ENCODE peak calls at places on chromosomes 16 and 17, in ten cellular contexts. A, C, E, U, Y, Q, S, X, K and V are unnamed samples.

GRCh38 chr17:57975044-57975443 is 13.0 kb downstream of the VEZF1 start:
- ATAC-seq in S (no peak), K (no peak), Y (peak; percentile 77), A (no peak), X (peak; percentile 94), C (peak; percentile 80), Q (peak; percentile 92), E (no peak), U (peak; percentile 36), V (no peak)

GRCh38 chr17:51427259-51428255 is 167.2 kb downstream of the UTP18 start:
- ATAC-seq in E (peak; percentile 93), U (no peak), K (peak; percentile 88), A (peak; percentile 90), Q (no peak), S (peak; percentile 77), Y (no peak), X (peak; percentile 35), C (no peak), V (no peak)

GRCh38 chr16:17469011-17469741 is 1.6 kb downstream of the XYLT1 start:
- ATAC-seq in U (no peak), Q (no peak), E (no peak), Y (peak; percentile 9), C (no peak), S (no peak), X (peak; percentile 5), K (no peak), A (no peak), V (no peak)

GRCh38 chr16:672851-673250 is 2.6 kb upstream of the RHBDL1 start:
- ATAC-seq in S (no peak), X (no peak), U (no peak), K (no peak), A (no peak), C (no peak), Y (no peak), E (no peak), Q (no peak), V (no peak)

GRCh38 chr17:77968788-77969187 is 10.3 kb downstream of the TNRC6C start:
- ATAC-seq in Q (no peak), X (no peak), E (no peak), U (peak; percentile 76), S (no peak), C (no peak), A (no peak), Y (no peak), K (no peak), V (no peak)

GRCh38 chr16:77043076-77043475 is 147.9 kb upstream of the MON1B start:
- ATAC-seq in E (no peak), U (no peak), K (no peak), Q (no peak), S (no peak), Y (no peak), A (no peak), C (no peak), X (peak; percentile 77), V (no peak)

GRCh38 chr17:12963505-12963904 is 54.3 kb downstream of the ELAC2 start:
- ATAC-seq in Y (peak; percentile 30), Q (no peak), C (no peak), K (no peak), U (peak; percentile 14), E (no peak), A (no peak), S (no peak), X (no peak), V (no peak)

GRCh38 chr16:66240565-66240964 is 125.9 kb upstream of the CDH5 start:
- ATAC-seq in K (no peak), C (no peak), Y (no peak), S (no peak), X (no peak), A (no peak), U (peak; percentile 67), E (no peak), Q (no peak), V (no peak)

GRCh38 chr17:21304091-21304490 is 19.6 kb downstream of the MAP2K3 start:
- ATAC-seq in C (peak; percentile 4), E (no peak), Y (no peak), X (no peak), A (no peak), Q (no peak), K (no peak), S (no peak), U (no peak), V (no peak)

GRCh38 chr16:19523559-19524355 is at the start of gene CCP110:
- ATAC-seq in A (peak; percentile 90), Y (peak; percentile 94), E (peak; percentile 90), X (peak; percentile 84), S (peak; percentile 93), K (peak; percentile 86), U (peak; percentile 95), C (peak; percentile 92), Q (peak; percentile 84), V (peak; percentile 91)

GRCh38 chr16:78035012-78035411 is 12.7 kb downstream of the CLEC3A start:
- ATAC-seq in X (no peak), Q (no peak), C (no peak), K (no peak), E (no peak), U (peak; percentile 55), A (no peak), S (no peak), Y (no peak), V (no peak)

GRCh38 chr16:22955461-22956145 is 141.6 kb downstream of the HS3ST2 start:
- ATAC-seq in K (no peak), Y (no peak), U (no peak), Q (no peak), X (no peak), C (no peak), E (no peak), S (no peak), A (no peak), V (no peak)

GRCh38 chr16:20674684-20675487 is 22.6 kb downstream of the ACSM1 start:
- ATAC-seq in U (peak; percentile 55), Q (peak; percentile 47), Y (peak; percentile 56), C (peak; percentile 46), S (no peak), E (peak; percentile 15), K (no peak), X (peak; percentile 42), A (no peak), V (peak; percentile 34)

GRCh38 chr16:72986011-72986410 is 61.9 kb downstream of the ZFHX3 start:
- ATAC-seq in E (no peak), C (peak; percentile 45), Y (peak; percentile 55), X (no peak), S (no peak), U (peak; percentile 74), Q (peak; percentile 14), A (no peak), K (no peak), V (no peak)

GRCh38 chr17:66285149-66285548 is 17.3 kb upstream of the PRKCA start:
- ATAC-seq in S (no peak), C (no peak), X (no peak), E (no peak), K (no peak), A (no peak), U (no peak), Q (no peak), Y (no peak), V (no peak)

GRCh38 chr17:16512011-16512410 is 20.0 kb upstream of the LRRC75A start:
- ATAC-seq in E (peak; percentile 27), Q (no peak), U (no peak), K (no peak), A (no peak), S (no peak), X (no peak), Y (no peak), C (no peak), V (no peak)

GRCh38 chr17:70776446-70776845 is 607.1 kb downstream of the KCNJ2 start:
- ATAC-seq in K (no peak), Q (no peak), Y (no peak), U (no peak), S (no peak), X (no peak), C (no peak), A (no peak), E (no peak), V (no peak)

GRCh38 chr16:80569440-80570105 is 28.8 kb downstream of the DYNLRB2 start:
- ATAC-seq in X (no peak), E (peak; percentile 78), Q (peak; percentile 65), K (peak; percentile 98), A (peak; percentile 97), S (peak; percentile 95), U (peak; percentile 14), Y (peak; percentile 57), C (peak; percentile 30), V (peak; percentile 77)

GRCh38 chr16:57863434-57864160 is 61.3 kb upstream of the KIFC3 start:
- ATAC-seq in S (no peak), X (peak; percentile 98), Q (peak; percentile 96), A (no peak), E (no peak), Y (peak; percentile 90), K (no peak), C (peak; percentile 95), U (peak; percentile 93), V (peak; percentile 59)

GRCh38 chr16:71357681-71358080 is 842 bp upstream of the CALB2 start:
- ATAC-seq in K (no peak), E (no peak), Y (no peak), A (no peak), Q (no peak), X (no peak), U (no peak), C (no peak), S (no peak), V (no peak)

GRCh38 chr17:72840019-72840418 is 252.5 kb downstream of the SLC39A11 start:
- ATAC-seq in Q (no peak), E (no peak), Y (no peak), S (no peak), U (peak; percentile 57), A (no peak), K (no peak), X (no peak), C (no peak), V (no peak)

GRCh38 chr17:80413771-80414507 is 1.0 kb upstream of the ENDOV start:
- ATAC-seq in Q (no peak), A (no peak), X (peak; percentile 24), Y (no peak), K (no peak), C (no peak), U (no peak), S (no peak), E (no peak), V (peak; percentile 3)

GRCh38 chr17:55410722-55411462 is 10.7 kb downstream of the MMD start:
- ATAC-seq in C (peak; percentile 60), E (no peak), Q (peak; percentile 78), S (no peak), K (no peak), U (peak; percentile 59), A (no peak), X (no peak), Y (peak; percentile 64), V (no peak)

GRCh38 chr17:71232801-71233559 is 887.8 kb upstream of the SOX9 start:
- ATAC-seq in E (no peak), A (no peak), U (no peak), Q (no peak), X (peak; percentile 79), C (no peak), Y (no peak), S (no peak), K (no peak), V (no peak)

GRCh38 chr17:78917451-78918307 is 7.5 kb downstream of the TIMP2 start:
- ATAC-seq in Y (no peak), A (no peak), U (no peak), X (no peak), E (no peak), S (no peak), Q (no peak), C (no peak), K (no peak), V (no peak)

GRCh38 chr16:88504489-88505404 is 51.7 kb downstream of the ZFPM1 start:
- ATAC-seq in X (peak; percentile 63), U (no peak), E (no peak), Y (no peak), K (no peak), A (no peak), S (no peak), Q (no peak), C (no peak), V (no peak)

GRCh38 chr16:19883296-19883951 is 1.2 kb downstream of the GPRC5B start:
- ATAC-seq in A (no peak), U (peak; percentile 78), E (no peak), K (no peak), Q (no peak), Y (peak; percentile 20), C (peak; percentile 8), S (no peak), X (peak; percentile 32), V (no peak)

GRCh38 chr16:525520-526180 is 1.9 kb upstream of the CAPN15 start:
- ATAC-seq in S (peak; percentile 34), Q (no peak), K (peak; percentile 71), C (no peak), X (no peak), Y (no peak), E (no peak), A (peak; percentile 73), U (no peak), V (peak; percentile 48)